ENCODE peak calls at places on chromosomes 16 and 17, in ten cellular contexts. L, H, Y, F, J, C, I, R, U and E are unnamed samples.

GRCh38 chr16:2156025-2156848 is 655 bp downstream of the TRAF7 start:
- DNase-seq in C (no peak), H (peak; percentile 52), J (no peak), Y (peak; percentile 69), R (no peak), F (no peak), U (no peak), I (no peak), L (peak; percentile 89), E (no peak)

GRCh38 chr17:80270104-80270503 is 9.5 kb downstream of the RNF213 start:
- DNase-seq in C (no peak), I (no peak), H (no peak), L (no peak), U (no peak), F (no peak), R (no peak), J (no peak), Y (no peak), E (no peak)

GRCh38 chr17:1004769-1005295 is 7.9 kb downstream of the TIMM22 start:
- DNase-seq in H (no peak), F (no peak), L (no peak), R (no peak), I (no peak), C (no peak), J (no peak), U (no peak), Y (no peak), E (no peak)

GRCh38 chr16:29821663-29822115 is 1.4 kb downstream of the MVP start:
- DNase-seq in F (no peak), Y (peak; percentile 80), I (no peak), H (peak; percentile 64), L (peak; percentile 90), R (no peak), J (no peak), C (no peak), U (no peak), E (no peak)

GRCh38 chr17:81870155-81870977 is 771 bp downstream of the ARHGDIA start:
- DNase-seq in L (peak; percentile 69), H (peak; percentile 58), I (no peak), J (no peak), Y (peak; percentile 46), F (no peak), R (no peak), C (no peak), U (peak; percentile 46), E (peak; percentile 69)

GRCh38 chr16:20897253-20897896 is 2.8 kb downstream of the DCUN1D3 start:
- DNase-seq in H (no peak), U (no peak), F (no peak), I (no peak), J (no peak), C (peak; percentile 73), R (no peak), Y (peak; percentile 63), L (peak; percentile 75), E (no peak)

GRCh38 chr16:89655062-89655643 is 2.4 kb downstream of the CHMP1A start:
- DNase-seq in I (no peak), U (no peak), L (no peak), R (no peak), H (no peak), J (no peak), F (no peak), C (no peak), Y (no peak), E (no peak)

GRCh38 chr16:27769561-27770222 is 219.7 kb downstream of the KATNIP start:
- DNase-seq in I (no peak), L (no peak), F (no peak), J (no peak), H (no peak), U (no peak), Y (no peak), R (no peak), C (peak; percentile 37), E (no peak)

GRCh38 chr16:27489421-27489820 is 60.3 kb downstream of the GTF3C1 start:
- DNase-seq in U (no peak), H (no peak), J (no peak), F (no peak), Y (no peak), L (no peak), R (no peak), C (no peak), I (no peak), E (no peak)

GRCh38 chr17:73189417-73190099 is 3.3 kb upstream of the COG1 start:
- DNase-seq in H (peak; percentile 77), F (peak; percentile 29), J (no peak), U (no peak), Y (peak; percentile 67), L (peak; percentile 79), I (no peak), C (no peak), R (no peak), E (no peak)

GRCh38 chr17:76672270-76672851 is 28.8 kb upstream of the ST6GALNAC1 start:
- DNase-seq in U (no peak), H (no peak), C (no peak), I (no peak), J (no peak), F (no peak), R (no peak), L (peak; percentile 38), Y (no peak), E (no peak)

GRCh38 chr17:29929006-29929543 is 953 bp downstream of the SSH2 start:
- DNase-seq in L (peak; percentile 60), H (peak; percentile 66), U (no peak), Y (peak; percentile 21), F (peak; percentile 17), J (no peak), I (no peak), C (no peak), R (no peak), E (no peak)

GRCh38 chr17:29291163-29291752 is 2.7 kb downstream of the NUFIP2 start:
- DNase-seq in U (no peak), Y (peak; percentile 83), J (no peak), H (peak; percentile 88), R (peak; percentile 29), C (no peak), F (peak; percentile 48), I (no peak), L (peak; percentile 80), E (peak; percentile 55)

GRCh38 chr17:78226752-78227454 is 4.5 kb upstream of the TMEM235 start:
- DNase-seq in R (no peak), F (no peak), L (no peak), H (peak; percentile 59), U (no peak), J (no peak), I (no peak), Y (no peak), C (no peak), E (no peak)

GRCh38 chr16:25501530-25502255 is 190.1 kb upstream of the HS3ST4 start:
- DNase-seq in Y (no peak), F (no peak), I (no peak), R (no peak), L (peak; percentile 2), J (no peak), C (no peak), U (no peak), H (peak; percentile 4), E (no peak)

GRCh38 chr17:70144260-70144846 is 25.0 kb upstream of the KCNJ2 start:
- DNase-seq in H (peak; percentile 36), I (no peak), Y (peak; percentile 73), F (peak; percentile 9), R (no peak), L (peak; percentile 69), C (no peak), U (no peak), J (no peak), E (no peak)

GRCh38 chr16:52251495-52251894 is 295.4 kb downstream of the TOX3 start:
- DNase-seq in J (no peak), Y (no peak), L (no peak), H (no peak), U (no peak), R (no peak), I (no peak), F (no peak), C (no peak), E (no peak)

GRCh38 chr17:19288453-19288852 is 51.3 kb downstream of the EPN2 start:
- DNase-seq in R (no peak), L (no peak), F (no peak), C (no peak), Y (no peak), H (no peak), U (no peak), I (no peak), J (no peak), E (no peak)

GRCh38 chr16:56606688-56607618 is 1.4 kb upstream of the MT2A start:
- DNase-seq in R (no peak), U (no peak), F (no peak), H (peak; percentile 64), J (peak; percentile 26), I (no peak), L (peak; percentile 100), Y (peak; percentile 98), C (peak; percentile 92), E (peak; percentile 46)

GRCh38 chr17:42653179-42654124 is 5.6 kb upstream of the TUBG2 start:
- DNase-seq in C (peak; percentile 85), L (peak; percentile 85), U (no peak), R (no peak), J (no peak), F (no peak), Y (peak; percentile 78), I (no peak), H (no peak), E (no peak)

GRCh38 chr16:75113541-75114121 is 2.9 kb downstream of the LDHD start:
- DNase-seq in U (no peak), I (no peak), L (no peak), H (no peak), Y (no peak), J (no peak), F (no peak), R (no peak), C (no peak), E (no peak)

GRCh38 chr17:32299579-32300158 is 34.0 kb downstream of the RHBDL3 start:
- DNase-seq in U (no peak), J (no peak), L (no peak), Y (no peak), C (no peak), I (no peak), R (no peak), H (no peak), F (no peak), E (no peak)

GRCh38 chr16:59392911-59393310 is 658.8 kb upstream of the GOT2 start:
- DNase-seq in J (no peak), H (no peak), C (no peak), U (no peak), Y (no peak), I (no peak), F (no peak), L (no peak), R (no peak), E (no peak)

GRCh38 chr16:27920391-27920891 is 143.1 kb downstream of the GSG1L start:
- DNase-seq in H (peak; percentile 28), I (no peak), R (no peak), J (no peak), U (no peak), F (peak; percentile 35), L (peak; percentile 8), Y (no peak), C (no peak), E (no peak)

GRCh38 chr16:54287018-54287757 is 601 bp upstream of the IRX3 start:
- DNase-seq in J (no peak), C (no peak), I (no peak), U (no peak), F (peak; percentile 32), H (no peak), L (no peak), R (no peak), Y (no peak), E (no peak)

GRCh38 chr16:86768999-86769398 is 190.7 kb downstream of the FOXL1 start:
- DNase-seq in J (no peak), I (no peak), C (no peak), H (no peak), F (no peak), R (no peak), U (no peak), Y (peak; percentile 76), L (peak; percentile 53), E (no peak)

GRCh38 chr16:842061-842476 is 41.5 kb upstream of the GNG13 start:
- DNase-seq in Y (no peak), R (no peak), L (peak; percentile 14), I (no peak), H (no peak), C (peak; percentile 43), U (no peak), F (no peak), J (no peak), E (no peak)

GRCh38 chr17:29593546-29594440 is 861 bp downstream of the ANKRD13B start:
- DNase-seq in C (no peak), L (peak; percentile 48), Y (peak; percentile 23), F (no peak), R (no peak), U (no peak), I (no peak), H (peak; percentile 45), J (no peak), E (no peak)